ENCODE peak calls at places on chromosomes 16 and 17, in four cellular contexts. Q is endodermal cell; M is Peyer's patch; P is CD8-positive, alpha-beta T cell. W is an unnamed sample.

GRCh38 chr17:18039535-18040286 is 503 bp downstream of the GID4 start:
- DNase-seq in M (peak; percentile 18), P (no peak), Q (peak; percentile 88), W (no peak)

GRCh38 chr16:72023962-72024361 is 15.4 kb downstream of the DHODH start:
- DNase-seq in Q (no peak), P (no peak), M (no peak), W (no peak)

GRCh38 chr16:64153718-64154117 is 968.1 kb downstream of the CDH11 start:
- DNase-seq in M (no peak), Q (no peak), P (no peak), W (no peak)

GRCh38 chr16:22369221-22369811 is 5.1 kb downstream of the CDR2 start:
- DNase-seq in M (no peak), P (no peak), Q (no peak), W (peak; percentile 24)

GRCh38 chr17:2120550-2121335 is 65.8 kb downstream of the HIC1 start:
- DNase-seq in M (no peak), P (no peak), Q (peak; percentile 13), W (no peak)

GRCh38 chr17:64491034-64491860 is 5.6 kb downstream of the POLG2 start:
- DNase-seq in Q (peak; percentile 80), P (peak; percentile 47), M (no peak), W (peak; percentile 44)

GRCh38 chr17:49703557-49704277 is 4.0 kb downstream of the SLC35B1 start:
- DNase-seq in Q (peak; percentile 83), M (no peak), P (no peak), W (no peak)

GRCh38 chr16:48905632-48906031 is 295.7 kb upstream of the N4BP1 start:
- DNase-seq in M (no peak), P (no peak), Q (no peak), W (no peak)

GRCh38 chr17:29590979-29591736 is 1.7 kb upstream of the GIT1 start:
- DNase-seq in M (peak; percentile 53), Q (no peak), P (no peak), W (no peak)

GRCh38 chr16:17784073-17784472 is 313.3 kb upstream of the XYLT1 start:
- DNase-seq in Q (peak; percentile 70), P (no peak), M (no peak), W (no peak)

GRCh38 chr16:85413713-85414663 is 199.1 kb upstream of the GSE1 start:
- DNase-seq in Q (no peak), P (no peak), M (no peak), W (no peak)

GRCh38 chr16:9906218-9906617 is 276.0 kb downstream of the GRIN2A start:
- DNase-seq in P (no peak), Q (no peak), M (no peak), W (no peak)

GRCh38 chr17:40290629-40291296 is 3.1 kb downstream of the CDC6 start:
- DNase-seq in P (no peak), Q (peak; percentile 76), M (peak; percentile 44), W (no peak)

GRCh38 chr17:9200699-9201359 is 179.5 kb downstream of the NTN1 start:
- DNase-seq in Q (no peak), M (no peak), P (no peak), W (no peak)

GRCh38 chr17:55089955-55090573 is 121.5 kb downstream of the STXBP4 start:
- DNase-seq in M (peak; percentile 16), Q (peak; percentile 59), P (peak; percentile 6), W (no peak)

GRCh38 chr16:82819286-82819685 is 192.5 kb downstream of the CDH13 start:
- DNase-seq in M (no peak), Q (no peak), P (no peak), W (no peak)

GRCh38 chr17:61379457-61380216 is 20.0 kb upstream of the TBX2 start:
- DNase-seq in Q (no peak), P (no peak), M (no peak), W (no peak)

GRCh38 chr17:32575865-32576264 is 89.1 kb downstream of the CDK5R1 start:
- DNase-seq in M (no peak), Q (no peak), P (no peak), W (no peak)

GRCh38 chr17:63698886-63699637 is 863 bp downstream of the LIMD2 start:
- DNase-seq in P (peak; percentile 88), Q (peak; percentile 86), M (peak; percentile 96), W (peak; percentile 96)

GRCh38 chr16:57039148-57039812 is 49.9 kb downstream of the NLRC5 start:
- DNase-seq in M (peak; percentile 74), Q (no peak), P (peak; percentile 28), W (peak; percentile 47)

GRCh38 chr16:69397821-69398521 is 12.2 kb upstream of the TERF2 start:
- DNase-seq in Q (peak; percentile 87), P (no peak), M (no peak), W (no peak)

GRCh38 chr16:81608515-81609209 is 164.1 kb downstream of the CMIP start:
- DNase-seq in P (no peak), M (peak; percentile 40), Q (no peak), W (no peak)

GRCh38 chr16:50756466-50756865 is 14.6 kb downstream of the CYLD start:
- DNase-seq in P (no peak), M (no peak), Q (no peak), W (no peak)

GRCh38 chr16:8874388-8874787 is 5.6 kb upstream of the CARHSP1 start:
- DNase-seq in P (no peak), Q (no peak), M (no peak), W (no peak)

GRCh38 chr17:18280766-18281165 is 20.3 kb downstream of the MIEF2 start:
- DNase-seq in Q (no peak), M (no peak), P (no peak), W (no peak)

GRCh38 chr16:241866-242265 is 7.2 kb downstream of the FAM234A start:
- DNase-seq in P (no peak), M (no peak), Q (no peak), W (no peak)

GRCh38 chr16:4611337-4612023 is 3.2 kb downstream of the UBALD1 start:
- DNase-seq in M (no peak), P (no peak), Q (peak; percentile 56), W (no peak)

GRCh38 chr17:36888236-36888957 is 48.9 kb upstream of the LHX1 start:
- DNase-seq in P (no peak), M (no peak), Q (no peak), W (no peak)

GRCh38 chr17:57293077-57293476 is 36.8 kb downstream of the MSI2 start:
- DNase-seq in M (no peak), P (no peak), Q (no peak), W (no peak)

GRCh38 chr17:60231691-60232090 is 81.9 kb downstream of the CA4 start:
- DNase-seq in Q (no peak), P (no peak), M (no peak), W (no peak)

GRCh38 chr16:4676826-4677225 is 16.5 kb upstream of the NUDT16L1 start:
- DNase-seq in Q (no peak), M (no peak), P (no peak), W (no peak)

GRCh38 chr16:66651965-66652364 is 44.6 kb downstream of the CMTM4 start:
- DNase-seq in P (no peak), Q (no peak), M (no peak), W (no peak)

GRCh38 chr17:50469005-50469605 is 425 bp upstream of the CHAD start:
- DNase-seq in Q (peak; percentile 60), P (no peak), M (no peak), W (no peak)

GRCh38 chr16:2095315-2095853 is 40.3 kb downstream of the PKD1 start:
- DNase-seq in P (no peak), Q (no peak), M (no peak), W (no peak)

GRCh38 chr16:2095918-2096582 is 39.6 kb downstream of the PKD1 start:
- DNase-seq in P (no peak), M (no peak), Q (no peak), W (no peak)

GRCh38 chr16:2092866-2093265 is 42.8 kb downstream of the PKD1 start:
- DNase-seq in P (no peak), Q (no peak), M (no peak), W (no peak)

GRCh38 chr16:2093793-2094192 is 41.9 kb downstream of the PKD1 start:
- DNase-seq in Q (no peak), M (no peak), P (no peak), W (no peak)

GRCh38 chr16:2096853-2097620 is 38.7 kb downstream of the PKD1 start:
- DNase-seq in P (no peak), M (no peak), Q (no peak), W (no peak)
- H3K36me3 ChIP-seq in P (no peaks in the 10 kb centered on the region), M (no peaks in the 10 kb centered on the region), Q (peaks cover 7% of the 10 kb centered on the region), W (peaks cover 62% of the 10 kb centered on the region)

GRCh38 chr16:23416816-23417215 is 36.2 kb downstream of the COG7 start:
- DNase-seq in M (no peak), Q (no peak), P (no peak), W (no peak)
- H3K36me3 ChIP-seq in M (no peaks in the 10 kb centered on the region), Q (peaks cover 36% of the 10 kb centered on the region), P (peaks cover 37% of the 10 kb centered on the region), W (peaks cover 10% of the 10 kb centered on the region)

GRCh38 chr16:27511657-27512056 is 38.1 kb downstream of the GTF3C1 start:
- DNase-seq in P (no peak), Q (no peak), M (no peak), W (no peak)

GRCh38 chr16:27505297-27506236 is 44.1 kb downstream of the GTF3C1 start:
- DNase-seq in M (no peak), P (no peak), Q (no peak), W (no peak)

GRCh38 chr16:27512061-27512460 is 37.7 kb downstream of the GTF3C1 start:
- DNase-seq in Q (no peak), P (no peak), M (no peak), W (no peak)

GRCh38 chr16:27506771-27507170 is 42.9 kb downstream of the GTF3C1 start:
- DNase-seq in P (no peak), M (no peak), Q (no peak), W (no peak)

GRCh38 chr16:27508476-27508875 is 41.2 kb downstream of the GTF3C1 start:
- DNase-seq in Q (no peak), M (no peak), P (no peak), W (no peak)
- H3K36me3 ChIP-seq in Q (peaks cover 89% of the 10 kb centered on the region), M (no peaks in the 10 kb centered on the region), P (peaks cover 54% of the 10 kb centered on the region), W (peaks cover 5% of the 10 kb centered on the region)

GRCh38 chr17:68452724-68453290 is 4.5 kb downstream of the WIPI1 start:
- DNase-seq in P (no peak), Q (no peak), M (no peak), W (no peak)

GRCh38 chr17:68451650-68452354 is 5.5 kb downstream of the WIPI1 start:
- DNase-seq in M (no peak), P (no peak), Q (no peak), W (no peak)

GRCh38 chr17:68449021-68449739 is 8.1 kb downstream of the WIPI1 start:
- DNase-seq in P (no peak), Q (no peak), M (no peak), W (no peak)

GRCh38 chr17:68450801-68451200 is 6.5 kb downstream of the WIPI1 start:
- DNase-seq in P (no peak), M (no peak), Q (no peak), W (no peak)

GRCh38 chr17:68450391-68450790 is 6.9 kb downstream of the WIPI1 start:
- DNase-seq in P (no peak), M (no peak), Q (no peak), W (no peak)
- H3K36me3 ChIP-seq in P (no peaks in the 10 kb centered on the region), M (no peaks in the 10 kb centered on the region), Q (peaks cover 36% of the 10 kb centered on the region), W (no peaks in the 10 kb centered on the region)

GRCh38 chr17:3879591-3880417 is 13.0 kb downstream of the CAMKK1 start:
- DNase-seq in M (no peak), Q (peak; percentile 75), P (no peak), W (no peak)
- H3K36me3 ChIP-seq in M (no peaks in the 10 kb centered on the region), Q (no peaks in the 10 kb centered on the region), P (peaks cover 2% of the 10 kb centered on the region), W (no peaks in the 10 kb centered on the region)

W was measured in naive thymus-derived CD4-positive, alpha-beta T cell.